ENCODE peak calls at places on chromosome 7, in ten cellular contexts. One of them, this sample, is unnamed.

GRCh38 chr7:130662426-130662825 is 6.1 kb downstream of the COPG2 start:
- DNase-seq in Right ventricle myocardium inferior: no peak
- DNase-seq in brain microvascular endothelial cell: peak
- DNase-seq in A549: no peak
- DNase-seq in substantia nigra: no peak
- DNase-seq in IMR-90: peak
- DNase-seq in NCI-H1694 treated with DMSO at 0.1 percent for 48 hours: no peak
- DNase-seq in C1 segment of cervical spinal cord: no peak
- DNase-seq in germinal center: no peak
- DNase-seq in NCI-H524: no peak
- DNase-seq in this sample: no peak

GRCh38 chr7:157854066-157854891 is 517.5 kb downstream of the DNAJB6 start:
- DNase-seq in C1 segment of cervical spinal cord: no peak
- DNase-seq in NCI-H524: no peak
- DNase-seq in brain microvascular endothelial cell: no peak
- DNase-seq in A549: no peak
- DNase-seq in IMR-90: no peak
- DNase-seq in germinal center: no peak
- DNase-seq in substantia nigra: peak
- DNase-seq in Right ventricle myocardium inferior: peak
- DNase-seq in NCI-H1694 treated with DMSO at 0.1 percent for 48 hours: no peak
- DNase-seq in this sample: no peak

GRCh38 chr7:117248810-117249209 is 74.0 kb downstream of the WNT2 start:
- DNase-seq in germinal center: no peak
- DNase-seq in C1 segment of cervical spinal cord: no peak
- DNase-seq in substantia nigra: no peak
- DNase-seq in A549: no peak
- DNase-seq in NCI-H1694 treated with DMSO at 0.1 percent for 48 hours: no peak
- DNase-seq in brain microvascular endothelial cell: no peak
- DNase-seq in Right ventricle myocardium inferior: peak
- DNase-seq in NCI-H524: no peak
- DNase-seq in IMR-90: peak
- DNase-seq in this sample: no peak

GRCh38 chr7:39088730-39089129 is 111.0 kb downstream of the POU6F2 start:
- DNase-seq in NCI-H524: peak
- DNase-seq in A549: no peak
- DNase-seq in substantia nigra: no peak
- DNase-seq in C1 segment of cervical spinal cord: no peak
- DNase-seq in brain microvascular endothelial cell: no peak
- DNase-seq in IMR-90: no peak
- DNase-seq in Right ventricle myocardium inferior: no peak
- DNase-seq in germinal center: no peak
- DNase-seq in NCI-H1694 treated with DMSO at 0.1 percent for 48 hours: no peak
- DNase-seq in this sample: no peak

GRCh38 chr7:148964510-148965267 is 63.6 kb downstream of the PDIA4 start:
- DNase-seq in A549: peak
- DNase-seq in substantia nigra: no peak
- DNase-seq in IMR-90: no peak
- DNase-seq in brain microvascular endothelial cell: no peak
- DNase-seq in Right ventricle myocardium inferior: no peak
- DNase-seq in NCI-H524: no peak
- DNase-seq in NCI-H1694 treated with DMSO at 0.1 percent for 48 hours: no peak
- DNase-seq in germinal center: no peak
- DNase-seq in C1 segment of cervical spinal cord: no peak
- DNase-seq in this sample: no peak

GRCh38 chr7:139543801-139544603 is 20.5 kb downstream of the CLEC2L start:
- DNase-seq in substantia nigra: no peak
- DNase-seq in C1 segment of cervical spinal cord: no peak
- DNase-seq in Right ventricle myocardium inferior: no peak
- DNase-seq in A549: no peak
- DNase-seq in IMR-90: no peak
- DNase-seq in germinal center: no peak
- DNase-seq in NCI-H524: no peak
- DNase-seq in brain microvascular endothelial cell: no peak
- DNase-seq in NCI-H1694 treated with DMSO at 0.1 percent for 48 hours: no peak
- DNase-seq in this sample: peak

GRCh38 chr7:73520673-73521635 is 1.1 kb downstream of the BAZ1B start:
- DNase-seq in IMR-90: peak
- DNase-seq in C1 segment of cervical spinal cord: peak
- DNase-seq in brain microvascular endothelial cell: no peak
- DNase-seq in A549: peak
- DNase-seq in germinal center: peak
- DNase-seq in Right ventricle myocardium inferior: no peak
- DNase-seq in NCI-H1694 treated with DMSO at 0.1 percent for 48 hours: no peak
- DNase-seq in substantia nigra: no peak
- DNase-seq in NCI-H524: peak
- DNase-seq in this sample: peak

GRCh38 chr7:130486114-130486962 is 5.5 kb upstream of the MEST start:
- DNase-seq in A549: peak
- DNase-seq in NCI-H1694 treated with DMSO at 0.1 percent for 48 hours: no peak
- DNase-seq in IMR-90: no peak
- DNase-seq in substantia nigra: no peak
- DNase-seq in Right ventricle myocardium inferior: peak
- DNase-seq in C1 segment of cervical spinal cord: no peak
- DNase-seq in NCI-H524: peak
- DNase-seq in germinal center: peak
- DNase-seq in brain microvascular endothelial cell: no peak
- DNase-seq in this sample: peak

GRCh38 chr7:6648066-6648814 is 11.1 kb downstream of the ZNF316 start:
- DNase-seq in germinal center: no peak
- DNase-seq in substantia nigra: no peak
- DNase-seq in A549: no peak
- DNase-seq in NCI-H1694 treated with DMSO at 0.1 percent for 48 hours: no peak
- DNase-seq in C1 segment of cervical spinal cord: no peak
- DNase-seq in Right ventricle myocardium inferior: peak
- DNase-seq in NCI-H524: no peak
- DNase-seq in IMR-90: no peak
- DNase-seq in brain microvascular endothelial cell: no peak
- DNase-seq in this sample: no peak

GRCh38 chr7:87318741-87319140 is 26.7 kb upstream of the CROT start:
- DNase-seq in NCI-H524: peak
- DNase-seq in germinal center: no peak
- DNase-seq in C1 segment of cervical spinal cord: no peak
- DNase-seq in Right ventricle myocardium inferior: no peak
- DNase-seq in A549: peak
- DNase-seq in substantia nigra: no peak
- DNase-seq in brain microvascular endothelial cell: no peak
- DNase-seq in IMR-90: no peak
- DNase-seq in NCI-H1694 treated with DMSO at 0.1 percent for 48 hours: no peak
- DNase-seq in this sample: peak

GRCh38 chr7:152924238-152924637 is 164.7 kb downstream of the ACTR3B start:
- DNase-seq in IMR-90: no peak
- DNase-seq in germinal center: no peak
- DNase-seq in Right ventricle myocardium inferior: no peak
- DNase-seq in substantia nigra: peak
- DNase-seq in NCI-H1694 treated with DMSO at 0.1 percent for 48 hours: no peak
- DNase-seq in C1 segment of cervical spinal cord: no peak
- DNase-seq in brain microvascular endothelial cell: no peak
- DNase-seq in A549: no peak
- DNase-seq in NCI-H524: no peak
- DNase-seq in this sample: no peak

GRCh38 chr7:5248201-5248885 is 34.4 kb upstream of the SLC29A4 start:
- DNase-seq in brain microvascular endothelial cell: no peak
- DNase-seq in C1 segment of cervical spinal cord: no peak
- DNase-seq in NCI-H524: peak
- DNase-seq in A549: no peak
- DNase-seq in IMR-90: peak
- DNase-seq in substantia nigra: peak
- DNase-seq in germinal center: no peak
- DNase-seq in Right ventricle myocardium inferior: peak
- DNase-seq in NCI-H1694 treated with DMSO at 0.1 percent for 48 hours: peak
- DNase-seq in this sample: no peak

GRCh38 chr7:156458011-156458410 is 182.6 kb upstream of the RNF32 start:
- DNase-seq in A549: no peak
- DNase-seq in germinal center: no peak
- DNase-seq in IMR-90: no peak
- DNase-seq in substantia nigra: no peak
- DNase-seq in brain microvascular endothelial cell: no peak
- DNase-seq in Right ventricle myocardium inferior: no peak
- DNase-seq in NCI-H524: no peak
- DNase-seq in C1 segment of cervical spinal cord: no peak
- DNase-seq in NCI-H1694 treated with DMSO at 0.1 percent for 48 hours: no peak
- DNase-seq in this sample: no peak

GRCh38 chr7:148669907-148670306 is 28.8 kb upstream of the CUL1 start:
- DNase-seq in NCI-H524: no peak
- DNase-seq in germinal center: no peak
- DNase-seq in IMR-90: peak
- DNase-seq in NCI-H1694 treated with DMSO at 0.1 percent for 48 hours: no peak
- DNase-seq in substantia nigra: no peak
- DNase-seq in brain microvascular endothelial cell: no peak
- DNase-seq in C1 segment of cervical spinal cord: no peak
- DNase-seq in Right ventricle myocardium inferior: no peak
- DNase-seq in A549: no peak
- DNase-seq in this sample: no peak

GRCh38 chr7:81053623-81054022 is 134.8 kb upstream of the SEMA3C start:
- DNase-seq in NCI-H1694 treated with DMSO at 0.1 percent for 48 hours: no peak
- DNase-seq in C1 segment of cervical spinal cord: no peak
- DNase-seq in A549: peak
- DNase-seq in NCI-H524: no peak
- DNase-seq in substantia nigra: no peak
- DNase-seq in IMR-90: peak
- DNase-seq in Right ventricle myocardium inferior: no peak
- DNase-seq in brain microvascular endothelial cell: peak
- DNase-seq in germinal center: no peak
- DNase-seq in this sample: no peak

GRCh38 chr7:150404785-150405583 is 25.9 kb downstream of the ZNF775 start:
- DNase-seq in germinal center: peak
- DNase-seq in A549: peak
- DNase-seq in brain microvascular endothelial cell: peak
- DNase-seq in substantia nigra: peak
- DNase-seq in C1 segment of cervical spinal cord: peak
- DNase-seq in IMR-90: peak
- DNase-seq in NCI-H524: peak
- DNase-seq in NCI-H1694 treated with DMSO at 0.1 percent for 48 hours: no peak
- DNase-seq in Right ventricle myocardium inferior: peak
- DNase-seq in this sample: peak

GRCh38 chr7:93890464-93891068 is at the start of gene TFPI2:
- DNase-seq in NCI-H524: peak
- DNase-seq in IMR-90: peak
- DNase-seq in Right ventricle myocardium inferior: peak
- DNase-seq in substantia nigra: no peak
- DNase-seq in A549: peak
- DNase-seq in C1 segment of cervical spinal cord: no peak
- DNase-seq in germinal center: peak
- DNase-seq in NCI-H1694 treated with DMSO at 0.1 percent for 48 hours: no peak
- DNase-seq in brain microvascular endothelial cell: peak
- DNase-seq in this sample: peak

GRCh38 chr7:87628780-87629569 is 777 bp downstream of the RUNDC3B start:
- DNase-seq in germinal center: peak
- DNase-seq in C1 segment of cervical spinal cord: no peak
- DNase-seq in A549: peak
- DNase-seq in NCI-H1694 treated with DMSO at 0.1 percent for 48 hours: no peak
- DNase-seq in brain microvascular endothelial cell: no peak
- DNase-seq in NCI-H524: peak
- DNase-seq in IMR-90: no peak
- DNase-seq in Right ventricle myocardium inferior: peak
- DNase-seq in substantia nigra: no peak
- DNase-seq in this sample: peak

GRCh38 chr7:90769036-90769435 is 172.9 kb downstream of the CDK14 start:
- DNase-seq in C1 segment of cervical spinal cord: no peak
- DNase-seq in A549: no peak
- DNase-seq in germinal center: no peak
- DNase-seq in brain microvascular endothelial cell: no peak
- DNase-seq in NCI-H1694 treated with DMSO at 0.1 percent for 48 hours: peak
- DNase-seq in Right ventricle myocardium inferior: no peak
- DNase-seq in NCI-H524: no peak
- DNase-seq in IMR-90: peak
- DNase-seq in substantia nigra: no peak
- DNase-seq in this sample: no peak

GRCh38 chr7:3992841-3993240 is 689.3 kb upstream of the FOXK1 start:
- DNase-seq in brain microvascular endothelial cell: no peak
- DNase-seq in C1 segment of cervical spinal cord: no peak
- DNase-seq in NCI-H1694 treated with DMSO at 0.1 percent for 48 hours: no peak
- DNase-seq in IMR-90: no peak
- DNase-seq in germinal center: no peak
- DNase-seq in substantia nigra: no peak
- DNase-seq in Right ventricle myocardium inferior: no peak
- DNase-seq in NCI-H524: no peak
- DNase-seq in A549: no peak
- DNase-seq in this sample: no peak

GRCh38 chr7:74299401-74299800 is 10.2 kb downstream of the CLIP2 start:
- DNase-seq in Right ventricle myocardium inferior: no peak
- DNase-seq in A549: no peak
- DNase-seq in NCI-H524: no peak
- DNase-seq in brain microvascular endothelial cell: no peak
- DNase-seq in IMR-90: no peak
- DNase-seq in germinal center: no peak
- DNase-seq in substantia nigra: no peak
- DNase-seq in C1 segment of cervical spinal cord: no peak
- DNase-seq in NCI-H1694 treated with DMSO at 0.1 percent for 48 hours: no peak
- DNase-seq in this sample: no peak

GRCh38 chr7:42560866-42561265 is 323.9 kb upstream of the GLI3 start:
- DNase-seq in C1 segment of cervical spinal cord: no peak
- DNase-seq in NCI-H524: no peak
- DNase-seq in germinal center: no peak
- DNase-seq in NCI-H1694 treated with DMSO at 0.1 percent for 48 hours: no peak
- DNase-seq in A549: no peak
- DNase-seq in brain microvascular endothelial cell: no peak
- DNase-seq in Right ventricle myocardium inferior: no peak
- DNase-seq in substantia nigra: no peak
- DNase-seq in IMR-90: no peak
- DNase-seq in this sample: no peak

GRCh38 chr7:75559355-75559986 is 67.4 kb downstream of the SPDYE5 start:
- DNase-seq in C1 segment of cervical spinal cord: no peak
- DNase-seq in germinal center: no peak
- DNase-seq in Right ventricle myocardium inferior: no peak
- DNase-seq in substantia nigra: no peak
- DNase-seq in A549: no peak
- DNase-seq in NCI-H524: no peak
- DNase-seq in brain microvascular endothelial cell: no peak
- DNase-seq in NCI-H1694 treated with DMSO at 0.1 percent for 48 hours: no peak
- DNase-seq in IMR-90: no peak
- DNase-seq in this sample: no peak

GRCh38 chr7:148622887-148623585 is 32.5 kb downstream of the C7orf33 start:
- DNase-seq in A549: no peak
- DNase-seq in brain microvascular endothelial cell: no peak
- DNase-seq in NCI-H1694 treated with DMSO at 0.1 percent for 48 hours: peak
- DNase-seq in germinal center: no peak
- DNase-seq in NCI-H524: peak
- DNase-seq in Right ventricle myocardium inferior: no peak
- DNase-seq in C1 segment of cervical spinal cord: no peak
- DNase-seq in IMR-90: no peak
- DNase-seq in substantia nigra: no peak
- DNase-seq in this sample: peak

GRCh38 chr7:22771194-22771593 is 44.2 kb downstream of the IL6 start:
- DNase-seq in C1 segment of cervical spinal cord: no peak
- DNase-seq in brain microvascular endothelial cell: no peak
- DNase-seq in IMR-90: no peak
- DNase-seq in NCI-H524: no peak
- DNase-seq in NCI-H1694 treated with DMSO at 0.1 percent for 48 hours: no peak
- DNase-seq in A549: no peak
- DNase-seq in germinal center: no peak
- DNase-seq in substantia nigra: no peak
- DNase-seq in Right ventricle myocardium inferior: no peak
- DNase-seq in this sample: no peak

GRCh38 chr7:141702047-141702567 is at the start of gene DENND11:
- DNase-seq in NCI-H524: peak
- DNase-seq in A549: no peak
- DNase-seq in C1 segment of cervical spinal cord: no peak
- DNase-seq in germinal center: peak
- DNase-seq in NCI-H1694 treated with DMSO at 0.1 percent for 48 hours: no peak
- DNase-seq in Right ventricle myocardium inferior: peak
- DNase-seq in IMR-90: peak
- DNase-seq in substantia nigra: peak
- DNase-seq in brain microvascular endothelial cell: no peak
- DNase-seq in this sample: peak

GRCh38 chr7:143391462-143392404 is 10.6 kb downstream of the ZYX start:
- DNase-seq in NCI-H1694 treated with DMSO at 0.1 percent for 48 hours: no peak
- DNase-seq in germinal center: no peak
- DNase-seq in IMR-90: peak
- DNase-seq in A549: no peak
- DNase-seq in brain microvascular endothelial cell: peak
- DNase-seq in NCI-H524: no peak
- DNase-seq in Right ventricle myocardium inferior: peak
- DNase-seq in C1 segment of cervical spinal cord: no peak
- DNase-seq in substantia nigra: no peak
- DNase-seq in this sample: no peak

GRCh38 chr7:151768805-151769188 is 108.1 kb downstream of the PRKAG2 start:
- DNase-seq in IMR-90: no peak
- DNase-seq in A549: no peak
- DNase-seq in germinal center: no peak
- DNase-seq in C1 segment of cervical spinal cord: no peak
- DNase-seq in NCI-H524: no peak
- DNase-seq in NCI-H1694 treated with DMSO at 0.1 percent for 48 hours: no peak
- DNase-seq in brain microvascular endothelial cell: no peak
- DNase-seq in Right ventricle myocardium inferior: no peak
- DNase-seq in substantia nigra: no peak
- DNase-seq in this sample: no peak